ENCODE peak calls at places on chromosomes 6 and 20, in eight cellular contexts. K is endothelial cell of umbilical vein, L is GM23338, O is K562, J is HepG2, T is GM12878, G is HCT116, X is H1. F is an unnamed sample.

GRCh38 chr6:113396644-113397201 is 460.4 kb upstream of the MARCKS start:
- DNase-seq in L (no peak), O (no peak), K (no peak), T (no peak), X (no peak), G (no peak), J (no peak), F (no peak)

GRCh38 chr6:434051-434705 is 42.6 kb downstream of the IRF4 start:
- DNase-seq in X (no peak), O (no peak), J (no peak), T (no peak), K (no peak), G (no peak), L (no peak), F (no peak)

GRCh38 chr20:31698803-31699718 is 23.6 kb downstream of the BCL2L1 start:
- DNase-seq in J (peak), O (no peak), K (peak), G (peak), X (no peak), T (no peak), L (no peak), F (no peak)

GRCh38 chr20:40966516-40967185 is 62.0 kb upstream of the TOP1 start:
- DNase-seq in O (no peak), J (no peak), X (no peak), L (no peak), K (no peak), G (no peak), T (no peak), F (no peak)

GRCh38 chr6:8182209-8182845 is 80.0 kb upstream of the EEF1E1 start:
- DNase-seq in X (no peak), G (no peak), K (no peak), T (no peak), O (no peak), L (no peak), J (no peak), F (no peak)

GRCh38 chr6:25279748-25280616 is 808 bp downstream of the CARMIL1 start:
- DNase-seq in L (peak), X (peak), O (no peak), J (peak), T (no peak), G (no peak), K (no peak), F (no peak)

GRCh38 chr6:36715469-36715868 is 17.8 kb downstream of the RAB44 start:
- DNase-seq in O (no peak), K (no peak), T (no peak), L (no peak), G (no peak), J (no peak), X (no peak), F (no peak)

GRCh38 chr6:13422601-13423247 is 64.7 kb downstream of the GFOD1 start:
- DNase-seq in L (peak), G (no peak), X (peak), O (no peak), T (no peak), K (peak), J (no peak), F (no peak)

GRCh38 chr6:87494761-87495422 is 22.1 kb downstream of the SLC35A1 start:
- DNase-seq in K (no peak), T (no peak), X (no peak), J (no peak), L (no peak), G (no peak), O (no peak), F (no peak)

GRCh38 chr6:44969446-44970175 is 358.5 kb upstream of the RUNX2 start:
- DNase-seq in K (no peak), X (no peak), L (no peak), T (no peak), O (no peak), G (no peak), J (no peak), F (no peak)

GRCh38 chr6:10495014-10495413 is 26.1 kb upstream of the GCNT2 start:
- DNase-seq in T (no peak), X (no peak), J (no peak), L (no peak), O (no peak), G (no peak), K (no peak), F (no peak)
- TF ChIP-seq POLR2AphosphoS5 in T (no peak), X (no peak), J (no peak), L (no peak), O (no peak), G (no peak), K (no peak), F (no peak)

DNA sequence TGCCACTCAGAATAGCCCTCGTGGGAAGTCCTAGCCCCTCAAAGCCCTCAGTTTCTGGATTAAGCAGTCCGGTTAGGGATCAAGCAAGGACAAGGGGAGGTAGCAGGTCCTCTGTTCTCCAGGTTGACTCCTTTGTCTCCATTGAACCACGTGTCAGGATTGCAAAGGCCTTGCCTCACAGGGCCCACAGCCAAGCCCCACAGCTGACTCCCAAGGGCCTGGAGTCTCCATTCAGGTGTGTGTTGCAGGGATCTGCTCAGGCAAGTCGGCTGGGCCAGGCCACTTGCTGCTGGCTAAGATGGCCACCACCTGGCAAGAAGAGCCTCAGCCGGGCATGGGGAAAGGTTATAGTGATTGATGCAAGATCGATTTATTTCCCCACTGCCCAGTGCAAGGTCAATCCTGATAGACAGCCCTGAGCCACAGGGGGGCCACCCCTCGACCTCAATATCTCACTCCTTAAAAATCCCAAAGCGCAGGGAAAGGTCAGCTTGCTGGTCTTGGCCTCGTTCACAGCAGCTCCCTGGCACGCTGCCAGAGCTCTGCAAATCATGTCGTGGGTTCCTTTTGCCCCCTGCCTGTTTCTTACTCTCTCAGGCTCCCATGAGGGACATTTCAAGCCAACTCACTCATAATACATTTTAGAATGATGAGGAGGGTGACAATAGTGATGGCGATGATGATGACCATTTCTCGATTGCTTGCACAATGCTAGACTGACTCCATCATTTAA is 75.9 kb downstream of the EDN3 start:
- DNase-seq in L (no peak), K (no peak), T (no peak), O (no peak), G (no peak), X (no peak), J (no peak), F (no peak)
- H3K4me3 ChIP-seq in L (no peak), K (no peak), T (no peak), O (no peak), G (no peak), X (no peak), J (no peak), F (no peak)

DNA sequence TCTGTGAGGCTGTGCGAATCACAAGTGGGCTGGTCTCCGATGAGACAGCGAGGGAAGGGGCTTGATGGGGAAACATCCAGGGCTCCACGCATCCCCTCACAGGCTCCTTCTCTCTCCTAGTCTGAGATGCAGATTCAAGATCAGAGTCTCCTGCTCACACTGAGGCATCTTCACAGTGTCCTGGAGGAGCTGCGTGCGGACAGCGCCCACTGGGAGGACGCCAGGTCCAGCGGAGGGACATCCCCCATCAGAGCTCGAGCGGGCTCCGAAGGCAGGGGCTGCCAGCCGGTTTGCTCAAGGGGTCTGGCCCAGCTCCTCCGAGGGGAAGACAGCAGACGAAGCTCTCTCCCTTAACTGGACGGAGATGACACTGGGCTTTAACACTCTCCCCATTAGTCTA is 3.5 kb downstream of the C20orf202 start:
- DNase-seq in L (no peak), T (no peak), K (no peak), J (no peak), O (no peak), X (no peak), G (no peak), F (no peak)
- TF ChIP-seq EZH2 in L (no peak), T (no peak), K (no peak), J (no peak), O (no peak), X (no peak), G (no peak), F (no peak)

DNA sequence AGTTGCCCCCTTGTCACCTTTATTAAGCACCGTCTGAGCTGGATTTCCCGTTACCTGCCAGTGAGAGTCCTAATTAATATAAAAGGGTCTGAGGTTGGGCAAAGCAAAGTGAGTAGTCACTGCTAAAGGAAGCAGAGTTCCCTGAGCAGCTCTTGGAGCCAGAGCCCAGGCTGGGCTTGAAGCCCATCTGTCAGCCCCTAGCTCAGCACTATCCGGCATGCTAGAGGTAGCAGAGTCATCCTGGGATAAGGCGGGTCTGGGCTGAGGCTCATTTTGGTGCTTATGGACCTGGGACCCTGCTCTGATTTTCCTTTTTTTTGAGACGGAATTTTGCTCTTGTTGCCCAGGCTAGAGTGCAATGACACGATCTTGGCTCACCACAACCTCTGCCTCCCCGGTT is 46.2 kb downstream of the ADNP start:
- DNase-seq in K (no peak), L (no peak), G (no peak), T (no peak), X (no peak), J (no peak), O (no peak), F (no peak)
- TF ChIP-seq POLR2AphosphoS5 in K (no peak), L (no peak), G (peak), T (no peak), X (peak), J (no peak), O (no peak), F (no peak)

GRCh38 chr6:105178636-105179035 is 1.2 kb downstream of the POPDC3 start:
- DNase-seq in L (no peak), K (no peak), J (no peak), X (no peak), O (no peak), T (no peak), G (no peak), F (no peak)
- H3K4me3 ChIP-seq in L (peak), K (no peak), J (no peak), X (peak), O (peak), T (no peak), G (peak), F (no peak)

DNA sequence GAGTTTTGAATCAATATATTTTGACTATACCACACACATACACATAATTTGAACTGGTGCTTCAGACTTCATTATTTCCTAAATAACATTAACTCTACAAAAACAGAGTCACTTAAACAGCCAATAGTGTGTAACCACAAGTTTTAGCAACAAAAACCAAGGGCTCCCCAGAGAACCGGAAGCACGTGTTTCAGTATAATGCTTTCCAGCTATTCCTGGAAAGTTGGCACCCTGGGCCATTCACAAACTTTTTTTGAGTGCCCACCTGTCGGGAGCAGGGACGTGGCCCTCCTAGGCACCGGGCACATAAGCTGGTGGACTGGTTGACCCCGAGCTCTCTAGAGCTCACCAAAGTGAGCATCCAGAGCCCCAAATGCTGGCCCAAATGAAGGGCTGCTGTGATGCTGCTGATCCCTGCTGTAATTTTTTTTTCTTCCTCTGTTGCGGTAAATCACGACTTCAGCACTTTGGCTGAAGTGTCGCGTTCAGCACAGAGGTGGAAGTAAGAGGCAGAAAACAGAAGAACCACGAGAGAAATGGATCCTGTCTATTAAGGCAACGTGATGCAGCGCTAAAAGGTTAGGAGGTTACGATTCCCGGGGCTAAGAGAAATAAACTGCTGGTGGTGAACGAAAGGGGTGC is 1.8 kb upstream of the SLC35D3 start:
- DNase-seq in O (no peak), K (peak), L (no peak), T (no peak), G (no peak), J (no peak), X (no peak), F (peak)
- TF ChIP-seq EZH2 in O (no peak), K (no peak), L (no peak), T (no peak), G (no peak), J (no peak), X (no peak), F (no peak)

GRCh38 chr6:49464691-49465090 is 1.5 kb downstream of the CENPQ start:
- DNase-seq in T (no peak), K (no peak), J (no peak), X (no peak), L (no peak), G (no peak), O (no peak), F (no peak)
- TF ChIP-seq POLR2AphosphoS5 in T (no peak), K (no peak), J (no peak), X (no peak), L (no peak), G (no peak), O (no peak), F (no peak)

GRCh38 chr6:145813285-145814034 is 1.1 kb downstream of the FBXO30 start:
- DNase-seq in J (peak), G (no peak), T (no peak), O (no peak), K (peak), X (no peak), L (peak), F (peak)

GRCh38 chr6:145808239-145808638 is 6.4 kb downstream of the FBXO30 start:
- DNase-seq in K (no peak), T (no peak), L (no peak), O (no peak), G (no peak), J (no peak), X (no peak), F (no peak)

GRCh38 chr6:145811741-145812140 is 2.9 kb downstream of the FBXO30 start:
- DNase-seq in G (no peak), X (no peak), L (no peak), T (no peak), J (no peak), K (no peak), O (no peak), F (no peak)

GRCh38 chr6:145809785-145810184 is 4.8 kb downstream of the FBXO30 start:
- DNase-seq in O (no peak), L (no peak), G (no peak), T (no peak), X (no peak), K (no peak), J (no peak), F (no peak)

DNA sequence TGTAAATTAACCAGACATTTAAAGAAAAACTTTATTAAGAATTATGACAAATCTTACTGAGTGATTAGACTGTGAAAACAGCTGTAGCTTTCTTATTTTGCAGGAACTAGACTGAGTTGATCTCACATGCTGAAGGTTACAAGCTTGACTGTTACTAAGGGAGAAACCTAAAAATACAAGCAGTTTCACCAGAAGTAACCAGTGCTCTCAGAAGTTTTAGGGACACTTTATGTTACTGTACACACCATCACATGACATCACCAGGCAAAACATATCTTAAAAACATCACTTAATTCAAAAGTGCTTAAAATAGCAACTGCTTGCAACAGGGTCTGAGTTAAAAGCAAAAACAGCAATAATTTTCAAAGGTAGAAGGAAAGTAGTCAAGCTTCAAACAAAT is 5.4 kb downstream of the FBXO30 start:
- DNase-seq in L (no peak), K (no peak), X (no peak), J (no peak), T (no peak), G (no peak), O (no peak), F (no peak)
- H3K4me3 ChIP-seq in L (no peak), K (no peak), X (no peak), J (no peak), T (no peak), G (no peak), O (no peak), F (no peak)

GRCh38 chr20:59837623-59838394 is 95.6 kb downstream of the SYCP2 start:
- DNase-seq in L (no peak), G (no peak), J (no peak), O (no peak), T (peak), K (no peak), X (no peak), F (no peak)

GRCh38 chr20:59836768-59837167 is 96.7 kb downstream of the SYCP2 start:
- DNase-seq in J (no peak), T (no peak), G (no peak), K (no peak), O (no peak), L (peak), X (no peak), F (no peak)

GRCh38 chr20:59832406-59833156 is 100.9 kb downstream of the SYCP2 start:
- DNase-seq in T (no peak), O (no peak), G (no peak), L (no peak), K (no peak), X (no peak), J (no peak), F (no peak)

GRCh38 chr20:59835057-59835447 is 98.4 kb downstream of the SYCP2 start:
- DNase-seq in O (no peak), L (no peak), X (no peak), T (no peak), J (no peak), G (no peak), K (no peak), F (peak)

GRCh38 chr20:59835448-59836395 is 97.7 kb downstream of the SYCP2 start:
- DNase-seq in X (no peak), T (no peak), J (no peak), L (peak), K (no peak), G (no peak), O (no peak), F (peak)
- TF ChIP-seq EZH2 in X (no peak), T (no peak), J (no peak), L (no peak), K (no peak), G (no peak), O (no peak), F (no peak)